ENCODE peak calls at places on chromosomes 2 and 18, in four cellular contexts. M is effector CD8-positive, alpha-beta T cell; J is stimulated activated CD8-positive, alpha-beta memory T cell treated with anti-CD3 and anti-CD28 coated beads, Interleukin-7, amount 100 ng/mL, for 1 hour; X is stimulated activated CD4-positive, alpha-beta T cell treated with anti-CD3 and anti-CD28 coated beads, Interleukin-2, amount 100 ng/mL, for 48 hours. P is an unnamed sample.

GRCh38 chr2:223562078-223562477 is 40.1 kb downstream of the SCG2 start:
- DNase-seq in M (no peak), J (no peak), X (no peak), P (no peak)

GRCh38 chr2:200787351-200788128 is 24.2 kb upstream of the BZW1 start:
- DNase-seq in M (no peak), J (no peak), X (no peak), P (peak; percentile 97)

GRCh38 chr2:171307560-171307959 is 126.2 kb downstream of the METTL8 start:
- DNase-seq in M (no peak), J (no peak), X (no peak), P (no peak)

GRCh38 chr18:5620284-5620683 is 76.5 kb upstream of the EPB41L3 start:
- DNase-seq in M (no peak), J (no peak), X (no peak), P (peak; percentile 32)

GRCh38 chr2:21620771-21621170 is 497.0 kb downstream of the TDRD15 start:
- DNase-seq in M (no peak), J (no peak), X (no peak), P (no peak)

GRCh38 chr2:73906847-73907505 is 14.2 kb downstream of the ACTG2 start:
- DNase-seq in M (no peak), J (no peak), X (no peak), P (no peak)

GRCh38 chr2:210617732-210618330 is 61.4 kb downstream of the CPS1 start:
- DNase-seq in M (no peak), J (no peak), X (no peak), P (peak; percentile 74)

GRCh38 chr2:203804070-203804469 is 63.5 kb upstream of the CTLA4 start:
- DNase-seq in M (no peak), J (no peak), X (peak; percentile 55), P (peak; percentile 99)

GRCh38 chr2:100281521-100282438 is 40.5 kb downstream of the LONRF2 start:
- DNase-seq in M (no peak), J (no peak), X (no peak), P (peak; percentile 81)

GRCh38 chr2:63587814-63588384 is 378 bp downstream of the WDPCP start:
- DNase-seq in M (peak; percentile 53), J (no peak), X (no peak), P (no peak)

GRCh38 chr2:160576054-160576499 is 82.5 kb upstream of the RBMS1 start:
- DNase-seq in M (no peak), J (no peak), X (no peak), P (peak; percentile 90)

GRCh38 chr2:241561811-241562210 is 3.3 kb downstream of the BOK start:
- DNase-seq in M (no peak), J (no peak), X (no peak), P (peak; percentile 79)

GRCh38 chr2:17800219-17800618 is 16.0 kb upstream of the MSGN1 start:
- DNase-seq in M (no peak), J (no peak), X (no peak), P (no peak)

P was measured in fibroblast of the aortic adventitia.